ENCODE peak calls at places on chromosomes 7 and 10, in five cellular contexts. V is BE2C, U is fibroblast of the aortic adventitia, M is astrocyte of the spinal cord, T is pancreas. X is an unnamed sample.

GRCh38 chr10:36358736-36359135 is 716.6 kb upstream of the FZD8 start:
- DNase-seq in V (no peak), U (no peak), M (no peak), T (no peak), X (no peak)

GRCh38 chr10:5356479-5356763 is 8.3 kb upstream of the UCN3 start:
- DNase-seq in V (no peak), U (no peak), M (no peak), T (no peak), X (no peak)

GRCh38 chr7:69847921-69848612 is 249.8 kb downstream of the AUTS2 start:
- DNase-seq in V (no peak), U (no peak), M (no peak), T (no peak), X (no peak)

GRCh38 chr7:98687331-98687863 is 70.3 kb downstream of the NPTX2 start:
- DNase-seq in V (no peak), U (no peak), M (no peak), T (no peak), X (peak)

GRCh38 chr7:74525881-74526280 is 72.2 kb downstream of the GTF2IRD1 start:
- DNase-seq in V (no peak), U (no peak), M (no peak), T (peak), X (no peak)

GRCh38 chr10:97355571-97355975 is 21.0 kb upstream of the FRAT2 start:
- DNase-seq in V (no peak), U (peak), M (no peak), T (no peak), X (peak)

GRCh38 chr7:100430450-100431285 is 1.0 kb downstream of the MEPCE start:
- DNase-seq in V (peak), U (no peak), M (no peak), T (peak), X (no peak)

GRCh38 chr7:122304604-122304975 is at the start of gene FEZF1:
- DNase-seq in V (no peak), U (no peak), M (no peak), T (no peak), X (no peak)

GRCh38 chr10:117137911-117138642 is at the start of gene VAX1:
- DNase-seq in V (no peak), U (no peak), M (no peak), T (no peak), X (peak)

GRCh38 chr10:32981760-32982159 is 23.7 kb upstream of the ITGB1 start:
- DNase-seq in V (no peak), U (peak), M (peak), T (peak), X (peak)

GRCh38 chr7:114504586-114504985 is 90.0 kb downstream of the FOXP2 start:
- DNase-seq in V (no peak), U (peak), M (no peak), T (no peak), X (peak)

GRCh38 chr7:39721345-39721744 is 98.0 kb downstream of the RALA start:
- DNase-seq in V (no peak), U (no peak), M (no peak), T (no peak), X (no peak)

GRCh38 chr10:131845505-131846223 is 55.1 kb upstream of the PPP2R2D start:
- DNase-seq in V (peak), U (no peak), M (no peak), T (no peak), X (no peak)

GRCh38 chr10:1420663-1421362 is 316.5 kb downstream of the ADARB2 start:
- DNase-seq in V (peak), U (no peak), M (no peak), T (peak), X (no peak)

GRCh38 chr7:131007439-131008330 is 273.7 kb upstream of the KLF14 start:
- DNase-seq in V (peak), U (peak), M (peak), T (peak), X (peak)

GRCh38 chr7:15836041-15836440 is 149.6 kb upstream of the MEOX2 start:
- DNase-seq in V (no peak), U (peak), M (peak), T (no peak), X (no peak)

GRCh38 chr7:80357530-80357929 is 154.3 kb downstream of the GNAT3 start:
- DNase-seq in V (no peak), U (peak), M (no peak), T (no peak), X (peak)

GRCh38 chr10:21097926-21098355 is 200.8 kb upstream of the NEBL start:
- DNase-seq in V (no peak), U (no peak), M (no peak), T (no peak), X (no peak)

GRCh38 chr10:10394933-10395658 is 622.6 kb upstream of the CELF2 start:
- DNase-seq in V (no peak), U (no peak), M (peak), T (no peak), X (peak)

GRCh38 chr7:81094952-81095351 is 176.1 kb upstream of the SEMA3C start:
- DNase-seq in V (no peak), U (no peak), M (no peak), T (no peak), X (no peak)

GRCh38 chr10:83603708-83604107 is 535.6 kb upstream of the GHITM start:
- DNase-seq in V (no peak), U (peak), M (peak), T (no peak), X (no peak)
- H3K4me3 ChIP-seq in V (no peak), U (no peak), M (no peak), T (no peak), X (no peak)

GRCh38 chr7:143323650-143324049 is 7.7 kb downstream of the CLCN1 start:
- DNase-seq in V (no peak), U (no peak), M (no peak), T (no peak), X (no peak)

GRCh38 chr7:143320620-143321019 is 4.7 kb downstream of the CLCN1 start:
- DNase-seq in V (peak), U (no peak), M (no peak), T (no peak), X (no peak)

GRCh38 chr7:143321734-143322133 is 5.8 kb downstream of the CLCN1 start:
- DNase-seq in V (no peak), U (no peak), M (no peak), T (no peak), X (no peak)

GRCh38 chr7:143322646-143323343 is 6.9 kb downstream of the CLCN1 start:
- DNase-seq in V (peak), U (no peak), M (no peak), T (no peak), X (peak)

DNA sequence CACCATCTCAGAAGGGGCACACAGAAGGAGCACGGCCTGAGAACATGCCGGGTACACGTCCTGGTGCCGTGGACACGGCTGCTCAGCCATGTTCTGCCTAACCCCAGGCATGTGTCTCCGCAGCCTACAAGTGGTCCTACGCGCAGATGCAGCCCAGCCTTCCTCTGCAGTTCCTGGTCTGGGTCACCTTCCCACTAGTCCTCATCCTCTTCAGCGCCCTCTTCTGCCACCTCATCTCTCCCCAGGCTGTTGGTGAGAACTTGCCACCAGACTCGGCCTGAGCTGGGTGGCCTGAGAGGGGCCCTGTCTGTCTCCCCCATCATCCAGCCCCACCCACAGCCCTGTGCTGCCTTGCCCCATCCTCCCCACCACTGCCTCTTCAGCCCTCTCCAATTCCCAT is 5.3 kb downstream of the CLCN1 start:
- DNase-seq in V (no peak), U (no peak), M (no peak), T (no peak), X (no peak)
- TF ChIP-seq CTCF in V (no peak), U (no peak), M (no peak), T (no peak), X (no peak)

GRCh38 chr10:107918171-107918570 is 753.7 kb upstream of the SORCS1 start:
- DNase-seq in V (peak), U (no peak), M (no peak), T (no peak), X (no peak)

GRCh38 chr10:107915277-107915634 is 750.8 kb upstream of the SORCS1 start:
- DNase-seq in V (no peak), U (peak), M (peak), T (no peak), X (peak)

GRCh38 chr10:107914450-107915276 is 750.2 kb upstream of the SORCS1 start:
- DNase-seq in V (peak), U (no peak), M (no peak), T (no peak), X (no peak)

DNA sequence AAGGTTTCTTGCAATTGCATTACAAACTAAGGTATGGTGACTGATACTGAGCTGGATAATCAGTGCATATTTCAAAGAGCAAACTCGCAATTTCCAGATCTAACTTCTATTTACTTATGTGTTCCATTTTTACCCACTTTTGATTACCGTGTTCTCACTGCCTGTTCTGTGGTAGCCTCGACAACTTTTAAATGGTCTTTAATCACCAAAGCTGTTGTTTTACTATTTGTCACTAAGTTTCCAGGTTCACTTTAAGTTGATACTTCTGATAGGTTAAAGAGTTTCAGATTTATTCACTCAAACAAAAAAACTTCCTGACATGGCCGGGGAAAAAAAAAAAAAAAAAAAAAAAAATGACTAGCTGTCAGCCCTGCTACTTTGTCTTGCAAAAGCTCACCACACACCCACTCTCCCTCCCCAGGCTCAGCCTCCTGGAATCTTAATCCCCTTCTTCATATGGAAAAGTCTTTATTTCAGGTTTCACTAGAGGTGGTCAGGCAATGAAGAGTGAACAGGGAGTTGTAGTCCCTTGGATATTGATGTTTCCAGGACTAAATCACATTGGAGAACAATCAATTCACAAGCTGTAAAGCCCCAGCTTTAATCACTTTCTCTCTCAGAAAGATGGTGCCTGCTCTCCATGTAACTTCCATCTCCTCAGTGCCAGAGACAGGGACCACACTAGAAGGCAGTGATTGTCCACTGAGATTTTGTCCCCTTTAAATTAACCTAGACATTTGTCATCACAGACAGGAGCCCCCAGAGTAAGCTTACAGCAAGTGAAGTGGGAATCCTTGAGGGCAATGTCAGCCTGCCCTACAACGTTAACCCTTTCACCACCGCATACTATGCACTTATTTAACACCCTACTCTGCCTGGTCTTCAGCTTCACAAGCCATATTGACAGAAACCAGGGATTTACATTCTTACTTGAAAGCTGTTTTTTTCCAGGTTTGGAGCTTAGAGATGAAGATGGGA is 749.1 kb upstream of the SORCS1 start:
- DNase-seq in V (no peak), U (no peak), M (no peak), T (no peak), X (peak)
- H3K4me3 ChIP-seq in V (peak), U (no peak), M (no peak), T (no peak), X (peak)

GRCh38 chr10:29522038-29522855 is 112.5 kb downstream of the SVIL start:
- DNase-seq in V (no peak), U (no peak), M (peak), T (no peak), X (no peak)
- TF ChIP-seq CTCF in V (no peak), U (no peak), M (no peak), T (no peak), X (no peak)

DNA sequence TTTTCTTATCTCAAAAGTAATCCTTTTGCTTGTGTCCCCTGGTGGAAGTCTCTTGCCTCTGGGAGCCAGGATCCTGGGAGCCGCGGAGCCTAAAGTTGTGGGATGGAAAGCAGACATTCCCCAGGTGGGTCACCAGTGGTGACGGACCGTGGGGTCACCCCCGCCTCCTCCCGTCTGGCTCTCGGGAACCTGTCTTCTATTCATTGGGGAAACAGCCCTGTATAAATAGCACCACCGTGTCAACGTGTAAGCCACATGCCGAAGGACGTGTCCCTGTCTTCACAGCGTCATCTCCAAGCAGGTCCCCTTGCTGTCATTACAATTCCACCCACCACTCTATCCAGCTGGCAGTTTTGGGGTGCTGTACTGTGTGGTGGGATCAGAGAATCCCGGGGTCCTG is 87.5 kb downstream of the ELFN1 start:
- DNase-seq in V (no peak), U (no peak), M (no peak), T (no peak), X (no peak)
- H3K4me3 ChIP-seq in V (no peak), U (no peak), M (no peak), T (no peak), X (no peak)

DNA sequence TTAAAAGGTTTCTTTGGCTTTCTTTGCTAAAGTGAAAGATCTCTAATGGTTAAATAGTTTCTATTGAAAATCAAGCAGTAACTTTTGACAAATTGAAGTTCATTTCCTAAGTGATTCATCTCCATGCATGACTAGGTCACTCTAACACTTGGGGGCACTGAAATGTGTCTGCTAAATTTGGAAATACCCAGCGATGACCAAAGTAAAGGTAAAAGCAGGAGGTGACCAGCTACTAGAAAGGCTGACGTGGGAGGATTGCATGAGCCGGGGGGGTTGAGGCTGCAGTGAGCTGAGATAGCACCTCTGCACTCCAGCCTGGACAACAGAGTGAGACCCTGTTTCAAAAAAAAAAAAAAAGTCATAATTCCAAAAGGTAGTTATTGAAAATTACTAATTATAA is 111.8 kb upstream of the GPR141 start:
- DNase-seq in V (no peak), U (no peak), M (no peak), T (no peak), X (no peak)
- TF ChIP-seq CTCF in V (no peak), U (no peak), M (no peak), T (no peak), X (no peak)